ENCODE peak calls at places on chromosomes 4 and X, in seven cellular contexts. R is lung, W is PC-3, K is K562, C is psoas muscle, O is heart right ventricle, Q is A549. M is an unnamed sample.

GRCh38 chrX:154348646-154349358 is 25.6 kb downstream of the FLNA start:
- DNase-seq in R (no peak), O (peak; percentile 3), Q (peak; percentile 3), C (peak; percentile 15), K (no peak), W (no peak), M (peak; percentile 51)

GRCh38 chrX:103417933-103418332 is 41.6 kb downstream of the BEX3 start:
- DNase-seq in R (no peak), C (no peak), W (no peak), Q (no peak), O (no peak), K (no peak), M (no peak)

GRCh38 chr4:179536694-179537093 is 2094.5 kb upstream of the AGA start:
- DNase-seq in R (no peak), Q (no peak), C (no peak), K (no peak), O (no peak), W (no peak), M (no peak)

GRCh38 chr4:6327220-6327917 is 57.7 kb downstream of the WFS1 start:
- DNase-seq in C (peak; percentile 76), Q (peak; percentile 65), W (peak; percentile 69), R (peak; percentile 82), O (peak; percentile 73), K (peak; percentile 79), M (peak; percentile 94)

GRCh38 chr4:23900636-23901035 is 10.8 kb upstream of the PPARGC1A start:
- DNase-seq in O (no peak), R (no peak), C (no peak), K (no peak), Q (no peak), W (no peak), M (no peak)

GRCh38 chr4:86608757-86609375 is 14.8 kb downstream of the PTPN13 start:
- DNase-seq in K (no peak), Q (no peak), O (no peak), C (no peak), R (no peak), W (no peak), M (no peak)

GRCh38 chr4:74623041-74623440 is 171.3 kb downstream of the BTC start:
- DNase-seq in K (peak; percentile 77), Q (peak; percentile 88), W (peak; percentile 77), R (no peak), O (no peak), C (no peak), M (no peak)

GRCh38 chr4:83054928-83055327 is 19.9 kb downstream of the COPS4 start:
- DNase-seq in C (no peak), O (no peak), Q (peak; percentile 27), R (no peak), K (no peak), W (peak; percentile 44), M (no peak)

GRCh38 chr4:15262396-15262795 is 165.4 kb upstream of the C1QTNF7 start:
- DNase-seq in W (peak; percentile 64), R (no peak), C (no peak), O (no peak), K (no peak), Q (no peak), M (no peak)

GRCh38 chrX:78387364-78387763 is 60.0 kb upstream of the CYSLTR1 start:
- DNase-seq in Q (no peak), R (no peak), O (no peak), W (no peak), K (no peak), C (no peak), M (no peak)

GRCh38 chrX:45842916-45843315 is 642.2 kb upstream of the DIPK2B start:
- DNase-seq in K (no peak), W (peak; percentile 36), O (no peak), Q (no peak), R (no peak), C (no peak), M (no peak)

GRCh38 chrX:134604701-134605271 is 53.5 kb downstream of the PLAC1 start:
- DNase-seq in W (peak; percentile 51), O (peak; percentile 19), C (no peak), K (no peak), R (peak; percentile 61), Q (peak; percentile 54), M (no peak)

GRCh38 chr4:184826315-184827266 is 823 bp upstream of the ACSL1 start:
- DNase-seq in O (no peak), Q (no peak), R (no peak), K (peak; percentile 39), C (peak; percentile 64), W (peak; percentile 17), M (no peak)

GRCh38 chrX:7202206-7202605 is 54.3 kb upstream of the PUDP start:
- DNase-seq in W (peak; percentile 65), Q (no peak), K (no peak), R (no peak), C (no peak), O (no peak), M (no peak)

GRCh38 chrX:7201481-7201880 is 53.5 kb upstream of the PUDP start:
- DNase-seq in W (no peak), C (no peak), K (no peak), O (no peak), R (no peak), Q (no peak), M (no peak)

GRCh38 chrX:7204619-7205018 is 56.7 kb upstream of the PUDP start:
- DNase-seq in C (no peak), Q (no peak), W (no peak), R (no peak), O (no peak), K (no peak), M (no peak)

GRCh38 chrX:7205037-7205577 is 57.2 kb upstream of the PUDP start:
- DNase-seq in C (no peak), W (no peak), K (no peak), R (no peak), Q (no peak), O (no peak), M (no peak)
- H3K27ac ChIP-seq in C (no peak overlapping the region), W (no peak overlapping the region), K (no peak overlapping the region), R (no peak overlapping the region), Q (no peak overlapping the region), O (no peak overlapping the region), M (no peak overlapping the region)

GRCh38 chrX:74537011-74537390 is 77.4 kb downstream of the RLIM start:
- DNase-seq in K (no peak), O (peak; percentile 34), W (no peak), C (no peak), R (no peak), Q (no peak), M (no peak)

GRCh38 chrX:74536142-74537010 is 78.0 kb downstream of the RLIM start:
- DNase-seq in W (peak; percentile 78), O (peak; percentile 89), R (peak; percentile 78), Q (no peak), K (peak; percentile 8), C (peak; percentile 87), M (peak; percentile 94)

GRCh38 chrX:74535633-74536141 is 78.7 kb downstream of the RLIM start:
- DNase-seq in R (peak; percentile 58), Q (no peak), K (peak; percentile 4), W (peak; percentile 66), C (peak; percentile 77), O (peak; percentile 74), M (peak; percentile 81)

GRCh38 chrX:74534569-74535038 is 79.8 kb downstream of the RLIM start:
- DNase-seq in C (no peak), O (no peak), Q (no peak), W (no peak), K (no peak), R (no peak), M (no peak)

DNA sequence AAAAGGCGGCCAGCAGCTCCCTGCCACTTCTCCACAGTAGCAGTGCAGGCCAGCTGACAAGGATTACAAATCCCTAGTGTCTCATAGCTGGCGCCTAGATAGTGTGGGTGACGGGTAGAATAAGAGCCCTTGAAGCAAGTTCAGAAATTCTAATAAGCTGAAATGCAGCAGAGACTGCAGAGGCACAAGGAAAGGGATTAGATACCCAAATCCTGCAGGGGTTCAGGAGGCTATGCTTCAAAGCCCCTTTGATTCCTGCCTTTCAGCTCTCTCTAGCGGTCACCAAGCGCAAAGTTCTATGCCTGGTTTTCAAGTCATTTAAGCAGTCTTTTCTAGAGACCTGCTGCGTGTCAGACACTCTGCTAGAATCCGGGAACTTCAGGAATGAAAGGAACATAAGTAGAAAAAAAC is 79.2 kb downstream of the RLIM start:
- DNase-seq in K (peak; percentile 16), O (peak; percentile 16), W (peak; percentile 54), C (no peak), Q (peak; percentile 29), R (no peak), M (no peak)
- H3K4me3 ChIP-seq in K (no peak overlapping the region), O (peak overlapping the region; percentile 56), W (peak overlapping the region; percentile 71), C (peak overlapping the region; percentile 72), Q (peak overlapping the region; percentile 37), R (no peak overlapping the region), M (peak overlapping the region; percentile 11)

GRCh38 chrX:82591421-82591820 is 916.7 kb upstream of the POU3F4 start:
- DNase-seq in C (no peak), O (no peak), K (no peak), R (no peak), W (no peak), Q (no peak), M (no peak)

GRCh38 chrX:82585868-82586267 is 922.2 kb upstream of the POU3F4 start:
- DNase-seq in R (no peak), K (no peak), C (no peak), Q (no peak), W (no peak), O (no peak), M (no peak)

GRCh38 chrX:82589410-82589809 is 918.7 kb upstream of the POU3F4 start:
- DNase-seq in R (no peak), O (no peak), C (no peak), Q (peak; percentile 1), W (peak; percentile 53), K (no peak), M (no peak)
- H3K27ac ChIP-seq in R (no peak overlapping the region), O (no peak overlapping the region), C (no peak overlapping the region), Q (no peak overlapping the region), W (no peak overlapping the region), K (no peak overlapping the region), M (no peak overlapping the region)

GRCh38 chr4:60682901-60683300 is 517.2 kb upstream of the ADGRL3 start:
- DNase-seq in W (peak; percentile 65), R (no peak), O (no peak), Q (no peak), C (no peak), K (no peak), M (no peak)
- H3K4me3 ChIP-seq in W (no peak overlapping the region), R (no peak overlapping the region), O (no peak overlapping the region), Q (no peak overlapping the region), C (no peak overlapping the region), K (no peak overlapping the region), M (no peak overlapping the region)